ENCODE peak calls at places on chromosomes 16 and 17, in nine cellular contexts. C, R, D, W, L, M, F, Y and O are unnamed samples.

GRCh38 chr17:44083250-44083849 is 12.8 kb downstream of the G6PC3 start:
- DNase-seq in F (no peak), R (no peak), M (no peak), D (no peak), W (peak), C (no peak), L (no peak), Y (no peak), O (no peak)

GRCh38 chr17:60129164-60129563 is 20.6 kb upstream of the CA4 start:
- DNase-seq in D (no peak), Y (no peak), M (no peak), L (no peak), R (no peak), F (no peak), C (no peak), W (no peak), O (no peak)

GRCh38 chr17:5225668-5226457 is 8.8 kb downstream of the SCIMP start:
- DNase-seq in D (no peak), L (no peak), R (no peak), C (no peak), W (no peak), F (no peak), M (no peak), Y (no peak), O (no peak)

GRCh38 chr16:76900285-76901263 is 290.4 kb upstream of the MON1B start:
- DNase-seq in W (no peak), L (no peak), Y (no peak), F (no peak), R (no peak), D (no peak), M (no peak), C (no peak), O (no peak)

GRCh38 chr17:4234406-4234805 is 29.4 kb downstream of the ANKFY1 start:
- DNase-seq in F (no peak), L (no peak), R (no peak), D (no peak), Y (no peak), C (no peak), W (no peak), M (no peak), O (no peak)

GRCh38 chr17:27338536-27338985 is 44.6 kb downstream of the WSB1 start:
- DNase-seq in R (no peak), M (no peak), D (no peak), L (no peak), C (no peak), F (no peak), Y (no peak), W (no peak), O (no peak)

GRCh38 chr17:13107726-13108235 is 90.0 kb upstream of the ELAC2 start:
- DNase-seq in C (no peak), D (no peak), Y (no peak), L (no peak), M (no peak), R (no peak), W (no peak), F (no peak), O (no peak)

GRCh38 chr17:78133971-78134898 is 3.7 kb downstream of the TMC8 start:
- DNase-seq in D (no peak), M (peak), C (no peak), W (peak), Y (no peak), F (peak), R (peak), L (no peak), O (peak)

GRCh38 chr17:47821424-47822379 is at the start of gene OSBPL7:
- DNase-seq in D (no peak), M (peak), L (peak), W (peak), R (peak), Y (peak), C (peak), F (peak), O (peak)

GRCh38 chr17:32684087-32684828 is 192.7 kb downstream of the MYO1D start:
- DNase-seq in L (no peak), D (no peak), R (no peak), F (no peak), W (no peak), M (no peak), C (no peak), Y (no peak), O (no peak)

GRCh38 chr16:88622125-88622524 is 16.2 kb upstream of the IL17C start:
- DNase-seq in L (no peak), R (no peak), M (no peak), F (no peak), C (no peak), Y (no peak), D (no peak), W (no peak), O (no peak)

GRCh38 chr17:38703742-38704644 is 1.1 kb upstream of the MLLT6 start:
- DNase-seq in D (peak), F (peak), C (peak), Y (no peak), R (peak), W (peak), L (peak), M (peak), O (peak)